ENCODE peak calls at places on chromosomes 4 and X, in eight cellular contexts. L is HCT116, M is GM23338, N is SK-N-SH, A is Panc1, X is K562, V is GM12878, O is HepG2. G is an unnamed sample.
A peak's percentile ranks its signal among the peaks of the same experiment; 100 is the strongest.

GRCh38 chr4:106971586-106971985 is 64.5 kb downstream of the DKK2 start:
- DNase-seq in L (no peak), M (no peak), N (no peak), A (no peak), X (no peak), V (no peak), O (no peak), G (no peak)

GRCh38 chrX:148658115-148658725 is 157.8 kb downstream of the AFF2 start:
- DNase-seq in L (no peak), M (no peak), N (no peak), A (no peak), X (no peak), V (no peak), O (no peak), G (no peak)

GRCh38 chr4:168562021-168562691 is 65.3 kb downstream of the PALLD start:
- DNase-seq in L (no peak), M (no peak), N (no peak), A (no peak), X (no peak), V (no peak), O (no peak), G (no peak)

GRCh38 chr4:100949350-100949935 is 397.9 kb downstream of the PPP3CA start:
- DNase-seq in L (no peak), M (no peak), N (no peak), A (no peak), X (no peak), V (no peak), O (no peak), G (no peak)

GRCh38 chr4:1567808-1568581 is 116.1 kb downstream of the FAM53A start:
- DNase-seq in L (no peak), M (peak; percentile 37), N (no peak), A (no peak), X (peak; percentile 42), V (no peak), O (no peak), G (no peak)

GRCh38 chrX:17521871-17522693 is 147.1 kb downstream of the NHS start:
- DNase-seq in L (peak; percentile 16), M (peak; percentile 67), N (peak; percentile 62), A (no peak), X (peak; percentile 1), V (no peak), O (no peak), G (no peak)

GRCh38 chr4:25978327-25978726 is 64.3 kb downstream of the SMIM20 start:
- DNase-seq in L (no peak), M (no peak), N (no peak), A (no peak), X (no peak), V (no peak), O (no peak), G (no peak)

GRCh38 chrX:15146515-15146914 is 123.4 kb downstream of the ASB9 start:
- DNase-seq in L (no peak), M (peak; percentile 50), N (peak; percentile 22), A (no peak), X (peak; percentile 41), V (no peak), O (no peak), G (peak; percentile 20)

GRCh38 chr4:175947117-175947722 is 118.4 kb upstream of the WDR17 start:
- DNase-seq in L (peak; percentile 27), M (peak; percentile 45), N (no peak), A (no peak), X (peak; percentile 13), V (no peak), O (peak; percentile 6), G (no peak)

GRCh38 chr4:139099366-139099982 is 77.5 kb downstream of the ELF2 start:
- DNase-seq in L (peak; percentile 84), M (peak; percentile 94), N (peak; percentile 76), A (peak; percentile 63), X (peak; percentile 90), V (peak; percentile 45), O (peak; percentile 82), G (peak; percentile 76)

GRCh38 chrX:64805683-64806082 is 170.6 kb downstream of the ZC4H2 start:
- DNase-seq in L (no peak), M (no peak), N (no peak), A (no peak), X (no peak), V (no peak), O (no peak), G (no peak)

GRCh38 chr4:140061194-140061593 is 92.8 kb downstream of the MAML3 start:
- DNase-seq in L (no peak), M (no peak), N (no peak), A (no peak), X (no peak), V (no peak), O (peak; percentile 29), G (no peak)

GRCh38 chr4:128285085-128286023 is 2.3 kb downstream of the PGRMC2 start:
- DNase-seq in L (no peak), M (no peak), N (no peak), A (no peak), X (no peak), V (no peak), O (peak; percentile 82), G (no peak)

DNA sequence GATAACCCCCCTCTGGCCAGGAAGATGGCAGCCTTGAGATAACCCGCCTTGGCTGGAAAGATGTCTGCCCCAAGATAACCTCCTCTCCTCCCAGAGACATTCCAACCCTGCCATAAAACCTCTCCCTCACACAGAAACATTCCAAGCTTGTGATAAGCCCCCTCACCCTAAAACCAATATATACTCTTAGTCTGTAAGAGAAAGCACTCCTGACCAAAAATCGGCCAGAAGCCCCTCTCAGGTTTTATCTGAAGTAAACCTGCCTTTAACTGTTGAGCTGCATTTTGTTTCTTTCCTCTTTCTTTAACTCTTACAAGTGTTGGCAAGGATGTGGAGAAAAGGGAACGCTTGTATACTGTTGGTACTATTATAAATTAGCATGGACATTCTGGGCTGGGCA is 8.5 kb downstream of the ERCC6L start:
- DNase-seq in L (no peak), M (no peak), N (no peak), A (no peak), X (no peak), V (no peak), O (no peak), G (no peak)
- H3K4me3 ChIP-seq in L (no peak overlapping the region), M (no peak overlapping the region), N (no peak overlapping the region), A (no peak overlapping the region), X (no peak overlapping the region), V (no peak overlapping the region), O (no peak overlapping the region), G (no peak overlapping the region)

DNA sequence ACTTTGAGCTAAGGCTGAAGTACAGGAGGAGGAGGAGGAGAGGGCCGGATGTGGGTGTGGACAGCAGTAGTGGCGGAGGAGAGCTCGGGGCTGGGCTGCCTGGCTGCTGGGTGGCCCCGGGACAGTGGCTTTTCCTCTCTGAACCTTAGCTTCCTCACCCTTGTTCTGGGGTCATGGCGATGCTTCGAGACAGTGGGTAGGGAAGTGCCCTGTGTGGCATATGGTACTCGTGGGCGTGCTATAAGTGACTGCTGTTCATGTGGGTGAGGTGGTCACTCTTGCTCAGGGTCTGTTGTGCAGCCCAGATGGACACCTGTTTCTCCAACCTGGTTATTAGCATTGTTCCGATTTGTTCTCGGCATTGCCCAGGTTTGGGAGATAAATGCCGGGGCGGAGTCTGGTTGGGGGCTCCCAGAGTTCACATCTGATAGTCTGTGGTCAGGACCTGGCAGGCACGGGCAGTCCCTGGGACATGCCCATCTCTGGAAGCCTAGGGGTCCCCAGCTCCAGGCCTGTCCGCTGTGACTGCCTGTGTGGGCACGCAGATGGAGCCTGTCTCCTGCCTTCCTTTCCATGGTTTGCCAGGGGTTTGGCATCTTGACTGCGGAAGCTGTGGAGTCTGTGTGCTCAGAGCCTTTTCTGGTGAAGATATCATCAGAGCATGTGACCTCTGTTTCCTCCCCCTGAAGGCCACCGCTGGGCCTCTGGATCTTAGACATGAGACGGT is 4.9 kb upstream of the CPZ start:
- DNase-seq in L (no peak), M (no peak), N (peak; percentile 32), A (no peak), X (no peak), V (no peak), O (no peak), G (no peak)
- H3K27me3 ChIP-seq in L (peaks cover 12% of the 10 kb centered on the region), M (no peaks in the 10 kb centered on the region), N (no peaks in the 10 kb centered on the region), A (peaks cover 2% of the 10 kb centered on the region), X (peaks cover 61% of the 10 kb centered on the region), V (no peaks in the 10 kb centered on the region), O (peaks cover 14% of the 10 kb centered on the region), G (peaks cover 14% of the 10 kb centered on the region)

GRCh38 chrX:12919620-12920019 is 13.2 kb downstream of the TLR8 start:
- DNase-seq in L (no peak), M (no peak), N (no peak), A (no peak), X (no peak), V (no peak), O (no peak), G (no peak)

GRCh38 chrX:12922600-12922919 is 16.1 kb downstream of the TLR8 start:
- DNase-seq in L (no peak), M (no peak), N (no peak), A (no peak), X (no peak), V (no peak), O (no peak), G (no peak)

GRCh38 chrX:12920990-12921389 is 14.6 kb downstream of the TLR8 start:
- DNase-seq in L (no peak), M (no peak), N (no peak), A (no peak), X (peak; percentile 14), V (no peak), O (no peak), G (no peak)

GRCh38 chrX:12919051-12919450 is 12.6 kb downstream of the TLR8 start:
- DNase-seq in L (no peak), M (no peak), N (no peak), A (no peak), X (no peak), V (no peak), O (no peak), G (peak; percentile 24)

DNA sequence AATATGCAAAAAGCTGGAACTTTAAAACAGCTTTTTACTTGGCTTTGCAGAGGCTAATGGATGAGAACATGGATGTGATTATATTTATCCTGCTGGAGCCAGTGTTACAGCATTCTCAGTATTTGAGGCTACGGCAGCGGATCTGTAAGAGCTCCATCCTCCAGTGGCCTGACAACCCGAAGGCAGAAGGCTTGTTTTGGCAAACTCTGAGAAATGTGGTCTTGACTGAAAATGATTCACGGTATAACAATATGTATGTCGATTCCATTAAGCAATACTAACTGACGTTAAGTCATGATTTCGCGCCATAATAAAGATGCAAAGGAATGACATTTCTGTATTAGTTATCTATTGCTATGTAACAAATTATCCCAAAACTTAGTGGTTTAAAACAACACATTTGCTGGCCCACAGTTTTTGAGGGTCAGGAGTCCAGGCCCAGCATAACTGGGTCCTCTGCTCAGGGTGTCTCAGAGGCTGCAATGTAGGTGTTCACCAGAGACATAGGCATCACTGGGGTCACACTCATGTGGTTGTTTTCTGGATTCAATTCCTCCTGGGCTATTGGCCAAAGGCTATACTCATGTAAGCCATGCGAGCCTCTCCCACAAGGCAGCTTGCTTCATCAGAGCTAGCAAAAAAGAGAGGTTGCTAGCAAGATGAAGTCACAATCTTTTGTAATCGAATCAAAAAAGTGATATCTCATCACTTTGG is 15.6 kb downstream of the TLR8 start:
- DNase-seq in L (no peak), M (no peak), N (no peak), A (no peak), X (no peak), V (no peak), O (no peak), G (no peak)
- TF ChIP-seq REST in L (no peak), M (no peak), N (no peak), A (no peak), X (no peak), V (no peak), O (no peak), G (no peak)

DNA sequence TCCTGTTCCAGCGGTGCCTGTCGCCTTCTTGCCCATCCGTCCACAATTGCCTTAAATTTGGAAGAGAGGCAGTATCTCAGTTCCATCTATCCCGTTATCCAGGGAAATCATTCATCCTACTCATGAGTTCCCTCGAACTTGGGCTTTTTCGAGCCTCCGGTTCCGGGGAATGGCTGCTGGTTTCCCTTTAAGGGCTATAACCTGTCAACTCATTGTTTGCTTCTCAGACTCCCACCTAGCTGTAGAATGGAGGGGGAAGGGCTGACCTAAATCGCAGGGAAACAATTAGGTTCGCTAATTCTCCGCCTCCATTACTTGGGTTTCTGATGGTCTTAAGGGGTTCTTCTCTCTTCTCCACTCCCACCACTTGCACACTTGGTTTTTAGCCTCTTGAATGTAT is 1.2 kb downstream of the UCHL1 start:
- DNase-seq in L (no peak), M (no peak), N (peak; percentile 18), A (no peak), X (no peak), V (no peak), O (no peak), G (no peak)
- H3K4me3 ChIP-seq in L (no peak overlapping the region), M (peak overlapping the region; percentile 65), N (peak overlapping the region; percentile 97), A (peak overlapping the region; percentile 27), X (no peak overlapping the region), V (peak overlapping the region; percentile 67), O (no peak overlapping the region), G (no peak overlapping the region)